ENCODE peak calls at places on chromosomes 3 and 15, in eight cellular contexts. H is activated naive CD4-positive, alpha-beta T cell treated with anti-CD3 and anti-CD28 coated beads, Interleukin-2, amount 10 ng/mL, durations not matched to agents 7 days and 5 days; U is stimulated activated CD8-positive, alpha-beta memory T cell treated with anti-CD3 and anti-CD28 coated beads, Interleukin-2, amount 100 ng/mL, for 48 hours; W is caudate nucleus; R is NCI-H1092; O is AG10803; Q is iris pigment epithelial cell; D is AG08395. K is an unnamed sample.

GRCh38 chr15:83846847-83847246 is 192.9 kb downstream of the ADAMTSL3 start:
- DNase-seq in U (no peak), Q (peak), D (peak), R (no peak), H (no peak), O (peak), W (no peak), K (no peak)

GRCh38 chr3:178325330-178325729 is 210.9 kb upstream of the KCNMB2 start:
- DNase-seq in W (no peak), O (peak), H (no peak), Q (peak), D (peak), R (no peak), U (no peak), K (peak)

GRCh38 chr15:78105541-78106241 is 13.3 kb downstream of the SH2D7 start:
- DNase-seq in Q (peak), R (no peak), D (no peak), H (peak), O (peak), W (no peak), U (no peak), K (no peak)

GRCh38 chr3:72317491-72317890 is 530.8 kb downstream of the SHQ1 start:
- DNase-seq in D (no peak), W (no peak), Q (no peak), R (no peak), O (peak), U (no peak), H (no peak), K (no peak)

GRCh38 chr15:67843571-67844387 is 3.9 kb upstream of the RNU6-1 start:
- DNase-seq in W (no peak), H (no peak), Q (peak), D (no peak), U (no peak), O (no peak), R (no peak), K (no peak)

GRCh38 chr15:68991723-68992122 is 22.8 kb upstream of the NOX5 start:
- DNase-seq in O (no peak), W (no peak), U (no peak), H (no peak), R (no peak), Q (peak), D (no peak), K (no peak)

GRCh38 chr15:65434201-65434600 is 11.5 kb upstream of the IGDCC4 start:
- DNase-seq in H (no peak), U (no peak), Q (no peak), R (no peak), D (no peak), O (no peak), W (no peak), K (no peak)

GRCh38 chr3:129890125-129890524 is 3.4 kb downstream of the TMCC1 start:
- DNase-seq in Q (peak), O (no peak), R (no peak), H (no peak), U (no peak), D (no peak), W (no peak), K (no peak)

GRCh38 chr3:60932669-60933068 is 318.6 kb downstream of the FHIT start:
- DNase-seq in W (no peak), U (no peak), D (peak), H (no peak), O (peak), Q (peak), R (no peak), K (no peak)

GRCh38 chr3:15113884-15114283 is 14.9 kb upstream of the RBSN start:
- DNase-seq in W (no peak), Q (no peak), H (no peak), R (no peak), U (no peak), D (no peak), O (no peak), K (no peak)

GRCh38 chr3:114718897-114719208 is 425.0 kb downstream of the TIGIT start:
- DNase-seq in O (no peak), W (no peak), Q (no peak), H (no peak), R (no peak), D (no peak), U (no peak), K (no peak)

GRCh38 chr3:49511631-49512030 is 41.6 kb downstream of the DAG1 start:
- DNase-seq in O (no peak), R (no peak), Q (no peak), D (no peak), U (no peak), W (no peak), H (no peak), K (no peak)

GRCh38 chr3:71104090-71104489 is 479.4 kb downstream of the FOXP1 start:
- DNase-seq in H (no peak), W (no peak), D (peak), O (peak), U (no peak), Q (peak), R (no peak), K (no peak)

GRCh38 chr3:149197669-149198068 is 24.0 kb downstream of the CP start:
- DNase-seq in O (no peak), W (no peak), H (no peak), R (no peak), D (no peak), Q (no peak), U (no peak), K (no peak)

GRCh38 chr3:38829404-38829803 is 13.4 kb upstream of the SCN10A start:
- DNase-seq in O (peak), H (no peak), W (no peak), R (no peak), Q (peak), U (no peak), D (peak), K (no peak)

GRCh38 chr15:63327648-63328421 is 50.4 kb downstream of the APH1B start:
- DNase-seq in D (no peak), W (no peak), Q (no peak), U (no peak), O (no peak), H (no peak), R (no peak), K (no peak)

GRCh38 chr3:56855856-56856538 is 54.2 kb upstream of the ARHGEF3 start:
- DNase-seq in U (no peak), Q (peak), O (no peak), H (peak), W (peak), R (no peak), D (no peak), K (no peak)

GRCh38 chr3:124057453-124057852 is 65.5 kb upstream of the ROPN1 start:
- DNase-seq in U (no peak), W (no peak), R (no peak), O (no peak), Q (no peak), H (no peak), D (no peak), K (no peak)

GRCh38 chr3:72127843-72128242 is 342.9 kb upstream of the PROK2 start:
- DNase-seq in R (no peak), Q (peak), U (no peak), D (peak), H (no peak), O (peak), W (no peak), K (no peak)

GRCh38 chr15:86690566-86690965 is 610.9 kb downstream of the AGBL1 start:
- DNase-seq in R (no peak), O (no peak), H (no peak), W (no peak), Q (no peak), D (no peak), U (no peak), K (no peak)

GRCh38 chr15:91491131-91491950 is 362.2 kb upstream of the SLCO3A1 start:
- DNase-seq in H (no peak), R (no peak), D (peak), W (no peak), U (no peak), O (peak), Q (peak), K (no peak)

GRCh38 chr3:14289590-14290453 is 111.2 kb downstream of the LSM3 start:
- DNase-seq in R (no peak), H (no peak), U (no peak), O (peak), W (no peak), D (peak), Q (peak), K (no peak)

GRCh38 chr3:35773398-35773797 is 134.1 kb downstream of the ARPP21 start:
- DNase-seq in H (no peak), O (no peak), R (no peak), W (no peak), U (no peak), Q (no peak), D (no peak), K (no peak)

GRCh38 chr3:46648096-46648495 is 35.8 kb downstream of the FAM240A start:
- DNase-seq in W (no peak), H (no peak), R (no peak), Q (no peak), U (no peak), O (no peak), D (no peak), K (no peak)

GRCh38 chr3:48847053-48847585 is 555 bp downstream of the PRKAR2A start:
- DNase-seq in R (peak), W (peak), U (peak), Q (peak), D (peak), O (peak), H (peak), K (no peak)

GRCh38 chr3:143263844-143264243 is 144.3 kb downstream of the CHST2 start:
- DNase-seq in Q (no peak), R (no peak), U (no peak), D (no peak), W (no peak), H (no peak), O (no peak), K (no peak)

GRCh38 chr3:172138031-172138538 is 98.7 kb downstream of the FNDC3B start:
- DNase-seq in U (no peak), W (no peak), R (no peak), H (no peak), Q (peak), D (no peak), O (no peak), K (no peak)

GRCh38 chr3:75886971-75887526 is 101.7 kb upstream of the ZNF717 start:
- DNase-seq in D (no peak), W (no peak), U (no peak), H (no peak), R (no peak), Q (no peak), O (no peak), K (no peak)

GRCh38 chr3:130609166-130609574 is 92.2 kb downstream of the COL6A6 start:
- DNase-seq in Q (no peak), U (no peak), H (no peak), R (no peak), O (no peak), W (no peak), D (no peak), K (no peak)

GRCh38 chr3:189058071-189058470 is 113.7 kb upstream of the TPRG1 start:
- DNase-seq in Q (no peak), H (no peak), O (no peak), W (no peak), U (no peak), D (no peak), R (no peak), K (no peak)

GRCh38 chr3:179146911-179147570 is 1.1 kb upstream of the PIK3CA start:
- DNase-seq in O (peak), D (peak), R (peak), Q (peak), U (no peak), W (no peak), H (peak), K (peak)